ENCODE peak calls at places on chromosomes 4 and X, in nine cellular contexts. B is HCT116, Q is SK-N-SH, E is A549, U is GM23338, F is K562, G is HepG2, K is Panc1, M is HL-60. J is an unnamed sample.

GRCh38 chrX:11952176-11952720 is 186.0 kb upstream of the FRMPD4 start:
- DNase-seq in K (no peak), F (no peak), M (no peak), U (no peak), E (no peak), Q (no peak), B (no peak), G (no peak), J (no peak)

GRCh38 chr4:179872751-179873150 is 2370.5 kb upstream of the TENM3 start:
- DNase-seq in B (no peak), E (no peak), Q (no peak), M (no peak), G (no peak), K (no peak), U (no peak), F (no peak), J (no peak)

GRCh38 chrX:140733766-140734342 is 24.3 kb downstream of the LINC00632 start:
- DNase-seq in K (peak), M (peak), E (peak), G (peak), U (peak), Q (peak), F (peak), B (no peak), J (no peak)

GRCh38 chrX:116173006-116173405 is 2.5 kb downstream of the AGTR2 start:
- DNase-seq in Q (no peak), F (no peak), E (no peak), U (no peak), K (no peak), B (no peak), M (no peak), G (no peak), J (no peak)

GRCh38 chrX:152810403-152810802 is 20.2 kb downstream of the CETN2 start:
- DNase-seq in M (no peak), U (peak), B (no peak), F (no peak), E (peak), Q (peak), K (no peak), G (no peak), J (no peak)

GRCh38 chr4:142777045-142777743 is 68.9 kb downstream of the INPP4B start:
- DNase-seq in M (no peak), K (no peak), Q (no peak), F (no peak), U (no peak), B (no peak), E (no peak), G (no peak), J (no peak)

GRCh38 chr4:12382567-12382966 is 953.9 kb upstream of the HS3ST1 start:
- DNase-seq in U (no peak), B (no peak), G (no peak), F (no peak), K (no peak), Q (no peak), E (no peak), M (no peak), J (no peak)

GRCh38 chr4:26227827-26228226 is 93.0 kb upstream of the RBPJ start:
- DNase-seq in M (no peak), K (no peak), B (no peak), U (no peak), F (no peak), E (no peak), Q (no peak), G (no peak), J (no peak)

GRCh38 chr4:164287173-164287572 is 466.8 kb upstream of the SMIM31 start:
- DNase-seq in K (no peak), U (no peak), E (no peak), B (no peak), M (no peak), Q (no peak), F (no peak), G (no peak), J (no peak)

GRCh38 chr4:102623622-102624021 is 122.5 kb downstream of the NFKB1 start:
- DNase-seq in B (peak), U (peak), K (no peak), M (no peak), E (peak), Q (peak), G (peak), F (no peak), J (no peak)

GRCh38 chr4:84401669-84402068 is 97.4 kb downstream of the NKX6-1 start:
- DNase-seq in U (peak), E (peak), K (no peak), M (no peak), Q (no peak), G (no peak), F (no peak), B (peak), J (no peak)

GRCh38 chr4:81421346-81422218 is 50.1 kb downstream of the RASGEF1B start:
- DNase-seq in G (no peak), K (no peak), M (peak), Q (no peak), B (no peak), E (no peak), F (peak), U (peak), J (peak)

GRCh38 chrX:129655547-129656248 is 942 bp upstream of the APLN start:
- DNase-seq in K (no peak), F (no peak), G (no peak), E (peak), B (no peak), U (peak), Q (no peak), M (no peak), J (no peak)

GRCh38 chr4:176988226-176988625 is 195.5 kb upstream of the VEGFC start:
- DNase-seq in M (no peak), K (peak), G (no peak), Q (no peak), F (no peak), U (no peak), E (peak), B (peak), J (no peak)

GRCh38 chr4:3074846-3075651 is 568 bp downstream of the HTT start:
- DNase-seq in E (peak), M (peak), G (peak), Q (peak), F (peak), K (no peak), U (peak), B (peak), J (no peak)

GRCh38 chr4:70994387-70995099 is 1.1 kb downstream of the DCK start:
- DNase-seq in G (no peak), U (no peak), M (no peak), B (no peak), F (no peak), K (no peak), Q (no peak), E (no peak), J (no peak)

GRCh38 chr4:84887824-84888223 is 78.7 kb downstream of the WDFY3 start:
- DNase-seq in M (no peak), Q (no peak), B (no peak), U (no peak), E (no peak), F (no peak), G (no peak), K (no peak), J (no peak)

GRCh38 chrX:122582280-122582679 is 601.8 kb upstream of the GRIA3 start:
- DNase-seq in Q (no peak), F (no peak), G (no peak), K (no peak), M (no peak), B (no peak), E (no peak), U (no peak), J (no peak)
- TF ChIP-seq REST in Q (no peak), F (no peak), G (no peak), K (no peak), M (no peak), B (no peak), E (no peak), U (no peak), J (no peak)

DNA sequence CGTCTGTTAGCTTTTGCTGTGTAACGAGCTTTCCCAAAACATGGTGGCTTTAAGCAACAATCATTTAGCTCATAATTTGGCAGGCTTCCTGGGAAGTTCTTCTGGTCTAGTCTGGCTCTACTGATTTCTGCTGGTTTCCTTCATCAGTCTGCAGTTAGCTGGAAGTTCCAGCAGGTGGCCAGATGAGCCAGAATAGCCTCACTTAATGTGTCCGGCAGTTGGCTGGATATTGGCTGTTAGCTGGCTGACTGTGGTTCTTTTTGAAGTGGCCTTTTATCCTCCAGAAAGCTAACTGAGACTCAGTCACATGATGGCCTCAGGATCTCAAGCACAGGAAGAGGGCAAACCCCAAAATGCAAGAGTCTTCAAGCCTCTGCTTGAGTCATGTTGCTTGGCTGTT is 34.9 kb downstream of the FTHL17 start:
- DNase-seq in G (peak), K (peak), F (peak), E (peak), B (peak), M (peak), Q (peak), U (peak), J (no peak)
- TF ChIP-seq REST in G (no peak), K (no peak), F (no peak), E (no peak), B (no peak), M (no peak), Q (no peak), U (no peak), J (no peak)

GRCh38 chr4:78414116-78414515 is 137.5 kb upstream of the ANXA3 start:
- DNase-seq in B (no peak), U (no peak), E (no peak), M (no peak), Q (no peak), G (no peak), F (no peak), K (no peak), J (no peak)
- TF ChIP-seq REST in B (no peak), U (no peak), E (no peak), M (no peak), Q (no peak), G (no peak), F (no peak), K (no peak), J (no peak)

GRCh38 chr4:185600801-185601200 is 65.5 kb upstream of the PDLIM3 start:
- DNase-seq in Q (no peak), M (no peak), F (no peak), B (no peak), E (no peak), U (no peak), K (no peak), G (no peak), J (no peak)

GRCh38 chr4:185597532-185598188 is 62.4 kb upstream of the PDLIM3 start:
- DNase-seq in E (peak), K (peak), G (peak), U (peak), B (peak), Q (peak), M (peak), F (peak), J (peak)

GRCh38 chr4:185599151-185599648 is 63.9 kb upstream of the PDLIM3 start:
- DNase-seq in Q (no peak), K (no peak), E (no peak), F (no peak), G (no peak), B (no peak), U (no peak), M (no peak), J (no peak)

GRCh38 chr4:185599844-185600243 is 64.5 kb upstream of the PDLIM3 start:
- DNase-seq in M (no peak), K (no peak), F (no peak), G (no peak), U (no peak), Q (no peak), E (no peak), B (no peak), J (no peak)

DNA sequence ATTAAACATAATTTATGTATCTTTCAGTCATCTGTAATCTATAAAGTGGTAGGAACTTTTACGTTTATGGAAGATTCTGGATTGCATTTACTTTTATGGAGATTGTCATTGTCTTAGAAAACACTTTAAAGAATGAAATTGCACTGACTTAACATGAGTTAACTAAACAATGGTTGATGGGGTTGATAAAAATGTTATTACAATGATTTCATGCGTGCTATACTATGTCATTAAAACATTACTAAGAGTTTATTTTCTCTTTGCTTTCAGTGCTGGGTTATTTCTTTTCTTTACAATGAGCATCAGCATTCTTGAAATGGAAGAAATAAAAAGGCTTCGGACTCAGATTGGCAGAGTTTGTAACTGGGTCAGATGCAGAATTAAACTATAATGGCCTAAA is 67.1 kb upstream of the PDLIM3 start:
- DNase-seq in E (no peak), F (no peak), K (no peak), Q (no peak), U (no peak), G (no peak), M (no peak), B (no peak), J (no peak)
- TF ChIP-seq REST in E (no peak), F (no peak), K (no peak), Q (no peak), U (no peak), G (no peak), M (no peak), B (no peak), J (no peak)

DNA sequence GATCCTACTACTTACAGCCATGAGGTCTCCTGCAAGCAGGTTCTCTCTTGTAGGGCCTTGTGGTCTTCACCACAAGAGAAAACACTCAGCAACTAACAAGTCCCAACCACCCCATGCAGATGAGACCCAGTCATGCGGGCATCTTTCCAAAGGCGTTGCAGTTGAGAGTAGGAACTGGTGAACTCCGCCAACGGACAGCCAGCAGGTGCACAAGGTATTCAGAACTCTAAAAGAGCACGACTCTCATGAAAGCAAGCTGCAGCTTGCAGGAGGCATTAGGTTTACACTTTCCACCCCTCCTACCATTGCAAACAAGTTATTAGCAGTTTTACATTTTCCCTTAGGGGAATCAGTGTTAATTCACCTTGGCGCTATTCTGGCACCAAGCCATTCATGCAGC is 173.4 kb upstream of the KIT start:
- DNase-seq in M (no peak), U (no peak), F (no peak), Q (no peak), B (no peak), E (no peak), G (no peak), K (no peak), J (no peak)
- TF ChIP-seq REST in M (no peak), U (no peak), F (no peak), Q (no peak), B (no peak), E (no peak), G (no peak), K (no peak), J (no peak)

GRCh38 chr4:147778942-147779341 is 47.1 kb downstream of the ARHGAP10 start:
- DNase-seq in U (no peak), K (no peak), F (no peak), Q (no peak), E (no peak), M (no peak), B (no peak), G (no peak), J (peak)
- TF ChIP-seq REST in U (no peak), K (no peak), F (no peak), Q (no peak), E (no peak), M (no peak), B (no peak), G (no peak), J (peak)

GRCh38 chrX:39982927-39983326 is 114.8 kb downstream of the BCOR start:
- DNase-seq in K (no peak), U (no peak), G (no peak), F (no peak), E (no peak), Q (no peak), B (no peak), M (no peak), J (no peak)

GRCh38 chrX:39985116-39985515 is 112.6 kb downstream of the BCOR start:
- DNase-seq in U (no peak), E (no peak), K (no peak), B (no peak), Q (no peak), F (no peak), G (no peak), M (no peak), J (no peak)

GRCh38 chrX:39981946-39982345 is 115.8 kb downstream of the BCOR start:
- DNase-seq in K (no peak), B (no peak), M (no peak), G (no peak), U (no peak), E (no peak), F (no peak), Q (no peak), J (no peak)

GRCh38 chrX:39984191-39984956 is 113.4 kb downstream of the BCOR start:
- DNase-seq in Q (no peak), G (no peak), E (no peak), K (no peak), U (no peak), F (peak), M (no peak), B (no peak), J (peak)

GRCh38 chrX:39983715-39984114 is 114.0 kb downstream of the BCOR start:
- DNase-seq in K (no peak), Q (no peak), F (no peak), U (no peak), B (no peak), M (no peak), G (no peak), E (no peak), J (no peak)
- TF ChIP-seq REST in K (no peak), Q (no peak), F (no peak), U (no peak), B (no peak), M (no peak), G (no peak), E (no peak), J (no peak)

GRCh38 chrX:120561634-120562568 is 1.1 kb upstream of the CUL4B start:
- DNase-seq in F (no peak), E (no peak), M (no peak), Q (no peak), U (no peak), K (no peak), G (no peak), B (no peak), J (no peak)
- TF ChIP-seq REST in F (no peak), E (no peak), M (no peak), Q (no peak), U (no peak), K (no peak), G (no peak), B (no peak), J (no peak)

GRCh38 chr4:37245391-37245954 is 930 bp downstream of the NWD2 start:
- DNase-seq in B (no peak), M (no peak), Q (no peak), G (no peak), K (no peak), E (no peak), F (no peak), U (peak), J (no peak)

GRCh38 chr4:37241646-37242045 is 2.9 kb upstream of the NWD2 start:
- DNase-seq in U (no peak), E (no peak), Q (no peak), B (no peak), G (no peak), M (no peak), K (no peak), F (no peak), J (no peak)

GRCh38 chr4:37244583-37245390 is at the start of gene NWD2:
- DNase-seq in U (peak), B (no peak), F (no peak), Q (peak), K (no peak), M (no peak), G (no peak), E (no peak), J (no peak)

GRCh38 chr4:37243722-37244582 is 591 bp upstream of the NWD2 start:
- DNase-seq in M (no peak), Q (peak), G (peak), B (no peak), E (peak), U (peak), F (no peak), K (no peak), J (no peak)

DNA sequence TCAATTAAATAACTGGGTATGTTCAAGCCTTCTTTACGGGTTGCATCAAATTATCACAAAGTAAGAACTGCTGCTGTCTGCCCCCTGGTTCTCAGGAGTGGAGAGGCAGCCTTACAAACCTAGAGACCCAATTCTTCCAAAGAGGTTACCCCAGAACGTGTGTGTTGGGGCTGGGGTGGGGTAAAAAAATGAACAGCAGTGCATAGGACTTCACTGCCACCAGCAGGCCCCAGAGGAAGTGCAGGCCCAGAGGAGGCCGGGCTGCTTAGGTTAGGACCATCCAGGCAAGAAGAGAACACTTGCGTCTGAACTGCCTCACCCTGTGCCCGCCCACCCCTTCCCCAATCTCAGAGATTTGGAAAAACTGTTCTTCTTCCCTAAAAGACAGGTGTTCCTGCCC is 1.5 kb upstream of the NWD2 start:
- DNase-seq in M (no peak), F (no peak), E (no peak), B (no peak), G (no peak), U (peak), Q (no peak), K (no peak), J (no peak)
- TF ChIP-seq REST in M (no peak), F (no peak), E (no peak), B (no peak), G (no peak), U (no peak), Q (no peak), K (no peak), J (no peak)

DNA sequence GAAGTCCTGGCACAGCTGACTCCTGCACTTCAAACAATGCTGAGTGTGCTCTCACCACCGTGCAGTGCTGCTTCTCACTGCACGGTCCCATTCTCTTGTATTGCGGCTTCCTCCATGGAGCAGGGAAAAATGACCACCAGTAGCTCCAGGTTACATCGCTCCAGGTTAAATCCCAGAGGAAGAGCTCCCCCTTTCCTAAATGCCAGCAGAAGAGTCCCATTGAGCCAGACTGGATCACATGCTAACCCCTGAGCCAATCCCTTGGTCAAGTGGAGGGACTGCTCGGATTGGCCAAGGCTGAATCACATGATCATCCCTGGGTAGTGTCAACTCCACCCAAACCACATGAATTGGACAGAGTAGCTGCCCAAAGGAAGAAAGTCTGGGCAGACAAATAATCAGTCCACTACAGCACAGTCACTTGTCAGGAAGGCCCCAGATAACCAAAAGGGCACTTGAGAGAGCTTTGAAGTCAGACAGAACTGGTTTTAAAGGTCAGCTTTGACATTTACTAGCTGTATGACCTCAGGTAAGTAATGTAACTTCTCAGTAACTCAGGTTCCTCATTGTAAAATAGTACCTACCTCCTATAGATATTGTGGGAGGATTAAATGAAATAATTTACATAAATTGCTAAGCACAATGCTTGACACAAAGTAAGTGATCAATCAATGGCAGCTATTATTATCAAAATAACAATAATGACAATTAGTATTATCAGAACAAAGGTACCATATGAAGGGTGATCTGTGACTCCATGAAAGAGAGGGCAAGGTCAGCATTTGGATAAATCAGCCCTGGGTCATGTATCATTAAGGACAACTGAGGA is 14.3 kb downstream of the TEC start:
- DNase-seq in K (no peak), B (no peak), Q (no peak), F (peak), U (peak), G (no peak), E (peak), M (no peak), J (no peak)
- TF ChIP-seq REST in K (no peak), B (no peak), Q (no peak), F (no peak), U (no peak), G (no peak), E (no peak), M (no peak), J (no peak)